ENCODE peak calls at places on chromosomes 16 and 17, in five cellular contexts. D, W, R, E and X are unnamed samples.

GRCh38 chr16:26717826-26718225 is 348.9 kb upstream of the C16orf82 start:
- DNase-seq in D (no peak), W (peak), R (no peak), E (no peak), X (no peak)

GRCh38 chr16:85639529-85640253 is 26.6 kb downstream of the GSE1 start:
- DNase-seq in D (peak), W (peak), R (no peak), E (no peak), X (no peak)

GRCh38 chr16:19179890-19180490 is 11.9 kb downstream of the SYT17 start:
- DNase-seq in D (peak), W (peak), R (peak), E (peak), X (peak)

GRCh38 chr17:65918450-65918849 is 273.5 kb downstream of the CEP112 start:
- DNase-seq in D (no peak), W (no peak), R (no peak), E (no peak), X (no peak)

GRCh38 chr17:78383725-78384471 is 5.4 kb downstream of the PGS1 start:
- DNase-seq in D (peak), W (no peak), R (no peak), E (no peak), X (no peak)

GRCh38 chr17:75774988-75775668 is 9.5 kb upstream of the UNK start:
- DNase-seq in D (no peak), W (no peak), R (no peak), E (no peak), X (peak)

GRCh38 chr16:1048442-1049112 is 24.0 kb upstream of the SSTR5 start:
- DNase-seq in D (no peak), W (peak), R (peak), E (no peak), X (peak)

GRCh38 chr17:19935169-19935568 is 42.5 kb downstream of the AKAP10 start:
- DNase-seq in D (no peak), W (no peak), R (no peak), E (no peak), X (no peak)

GRCh38 chr17:37147301-37147812 is 198.6 kb downstream of the AATF start:
- DNase-seq in D (peak), W (no peak), R (peak), E (no peak), X (no peak)

GRCh38 chr17:31318298-31319190 is 2.9 kb downstream of the EVI2A start:
- DNase-seq in D (no peak), W (peak), R (no peak), E (peak), X (no peak)

GRCh38 chr16:66689282-66689681 is 7.3 kb downstream of the CMTM4 start:
- DNase-seq in D (no peak), W (no peak), R (no peak), E (no peak), X (no peak)

GRCh38 chr17:82322526-82323453 is 5.4 kb upstream of the CD7 start:
- DNase-seq in D (no peak), W (no peak), R (no peak), E (no peak), X (no peak)

GRCh38 chr16:55711959-55712876 is 56.4 kb downstream of the SLC6A2 start:
- DNase-seq in D (peak), W (peak), R (peak), E (peak), X (peak)

GRCh38 chr17:78899361-78900260 is 3.4 kb downstream of the CEP295NL start:
- DNase-seq in D (no peak), W (peak), R (no peak), E (no peak), X (no peak)

GRCh38 chr17:78131172-78132085 is 858 bp downstream of the TMC8 start:
- DNase-seq in D (no peak), W (peak), R (no peak), E (peak), X (no peak)

GRCh38 chr17:27481327-27481726 is 25.1 kb downstream of the KSR1 start:
- DNase-seq in D (no peak), W (no peak), R (no peak), E (peak), X (no peak)

GRCh38 chr16:104355-104754 is 26.3 kb downstream of the MPG start:
- DNase-seq in D (no peak), W (no peak), R (no peak), E (no peak), X (no peak)

GRCh38 chr17:36825956-36826350 is 111.3 kb upstream of the LHX1 start:
- DNase-seq in D (no peak), W (no peak), R (no peak), E (no peak), X (no peak)

GRCh38 chr17:14303343-14304221 is 2.7 kb downstream of the HS3ST3B1 start:
- DNase-seq in D (no peak), W (no peak), R (no peak), E (peak), X (no peak)

GRCh38 chr16:78256686-78257375 is 157.4 kb downstream of the WWOX start:
- DNase-seq in D (no peak), W (no peak), R (no peak), E (no peak), X (no peak)

GRCh38 chr16:28951410-28951943 is 740 bp downstream of the NFATC2IP start:
- DNase-seq in D (no peak), W (no peak), R (no peak), E (no peak), X (peak)

GRCh38 chr17:81186203-81186602 is 20.2 kb upstream of the AATK start:
- DNase-seq in D (no peak), W (no peak), R (no peak), E (no peak), X (no peak)

GRCh38 chr17:65742433-65743312 is 181.2 kb upstream of the AXIN2 start:
- DNase-seq in D (no peak), W (no peak), R (no peak), E (no peak), X (no peak)

GRCh38 chr16:48155926-48156789 is at the start of gene ABCC12:
- DNase-seq in D (no peak), W (no peak), R (no peak), E (no peak), X (no peak)

GRCh38 chr16:24883714-24884151 is 38.0 kb downstream of the SLC5A11 start:
- DNase-seq in D (no peak), W (no peak), R (no peak), E (no peak), X (no peak)

GRCh38 chr17:82280537-82280936 is 7.0 kb upstream of the CSNK1D start:
- DNase-seq in D (no peak), W (no peak), R (no peak), E (no peak), X (no peak)

GRCh38 chr17:58184308-58184985 is 8.1 kb upstream of the EPX start:
- DNase-seq in D (no peak), W (no peak), R (no peak), E (no peak), X (peak)

GRCh38 chr17:27565874-27566672 is 64.9 kb upstream of the LGALS9 start:
- DNase-seq in D (no peak), W (no peak), R (no peak), E (no peak), X (no peak)

GRCh38 chr16:50146479-50147435 is 6.3 kb upstream of the TENT4B start:
- DNase-seq in D (no peak), W (no peak), R (no peak), E (no peak), X (no peak)

GRCh38 chr16:24701521-24701951 is 27.9 kb upstream of the TNRC6A start:
- DNase-seq in D (no peak), W (no peak), R (no peak), E (no peak), X (no peak)

GRCh38 chr16:72172105-72173034 is at the start of gene PMFBP1:
- DNase-seq in D (no peak), W (no peak), R (no peak), E (no peak), X (no peak)

GRCh38 chr16:48897698-48898205 is 287.8 kb upstream of the N4BP1 start:
- DNase-seq in D (no peak), W (no peak), R (no peak), E (no peak), X (no peak)

GRCh38 chr17:15981646-15982580 is 17.6 kb downstream of the ZSWIM7 start:
- DNase-seq in D (no peak), W (no peak), R (no peak), E (no peak), X (no peak)

GRCh38 chr16:87464691-87465300 is 28.0 kb downstream of the ZCCHC14 start:
- DNase-seq in D (no peak), W (peak), R (no peak), E (no peak), X (no peak)

GRCh38 chr17:67223924-67224323 is 21.1 kb downstream of the HELZ start:
- DNase-seq in D (no peak), W (no peak), R (peak), E (no peak), X (peak)

GRCh38 chr17:69141802-69142472 is at the start of gene ABCA6:
- DNase-seq in D (no peak), W (no peak), R (no peak), E (no peak), X (no peak)

GRCh38 chr17:80892900-80893603 is 98.6 kb upstream of the CHMP6 start:
- DNase-seq in D (no peak), W (no peak), R (no peak), E (peak), X (no peak)

GRCh38 chr16:86567701-86568571 is 1.3 kb downstream of the FOXC2 start:
- DNase-seq in D (no peak), W (no peak), R (no peak), E (no peak), X (no peak)